ENCODE peak calls at places on chromosomes 2 and 18, in nine cellular contexts. B is Right ventricle myocardium inferior; N is HCT116; Q is T-helper 17 cell; K is gastrocnemius medialis; H is aorta; L is activated naive CD4-positive, alpha-beta T cell treated with anti-CD3 and anti-CD28 coated beads, Interleukin-2, amount 50 U/mL, for 72 hours; M is central memory CD8-positive, alpha-beta T cell; C is foreskin keratinocyte. R is an unnamed sample.

GRCh38 chr2:19101968-19102367 is 256.5 kb downstream of the OSR1 start:
- ATAC-seq in B (no peak), N (no peak), Q (no peak), K (no peak), H (no peak), L (no peak), M (no peak), C (no peak), R (no peak)

GRCh38 chr2:157838442-157839161 is 37.5 kb downstream of the ACVR1 start:
- ATAC-seq in B (peak), N (peak), Q (no peak), K (peak), H (peak), L (peak), M (no peak), C (peak), R (peak)

GRCh38 chr2:183267148-183267827 is 143.0 kb downstream of the NUP35 start:
- ATAC-seq in B (no peak), N (no peak), Q (no peak), K (no peak), H (no peak), L (no peak), M (no peak), C (no peak), R (no peak)

GRCh38 chr2:1744151-1744445 is 217 bp downstream of the PXDN start:
- ATAC-seq in B (peak), N (no peak), Q (no peak), K (peak), H (peak), L (peak), M (no peak), C (peak), R (peak)

GRCh38 chr2:197258580-197258979 is 52.0 kb downstream of the ANKRD44 start:
- ATAC-seq in B (no peak), N (no peak), Q (peak), K (no peak), H (no peak), L (peak), M (peak), C (no peak), R (no peak)

GRCh38 chr18:32018331-32019250 is at the start of gene RNF125:
- ATAC-seq in B (peak), N (peak), Q (peak), K (peak), H (peak), L (peak), M (peak), C (peak), R (peak)

GRCh38 chr18:26574958-26575864 is 26.9 kb upstream of the KCTD1 start:
- ATAC-seq in B (peak), N (peak), Q (no peak), K (peak), H (peak), L (no peak), M (no peak), C (peak), R (peak)

GRCh38 chr18:68397241-68398035 is 317.5 kb downstream of the TMX3 start:
- ATAC-seq in B (no peak), N (no peak), Q (no peak), K (no peak), H (no peak), L (no peak), M (no peak), C (peak), R (no peak)

GRCh38 chr2:102425441-102426132 is 2.6 kb downstream of the IL18RAP start:
- ATAC-seq in B (no peak), N (no peak), Q (no peak), K (no peak), H (no peak), L (peak), M (no peak), C (no peak), R (no peak)

GRCh38 chr18:51162617-51163016 is 34.9 kb downstream of the MEX3C start:
- ATAC-seq in B (no peak), N (no peak), Q (no peak), K (no peak), H (no peak), L (no peak), M (no peak), C (no peak), R (no peak)

GRCh38 chr2:16511041-16511440 is 154.6 kb downstream of the CYRIA start:
- ATAC-seq in B (no peak), N (no peak), Q (no peak), K (no peak), H (no peak), L (no peak), M (no peak), C (no peak), R (no peak)

GRCh38 chr2:943461-943797 is 7.2 kb upstream of the SNTG2 start:
- ATAC-seq in B (no peak), N (no peak), Q (no peak), K (no peak), H (no peak), L (no peak), M (no peak), C (no peak), R (no peak)

GRCh38 chr2:191748050-191748449 is 70.1 kb downstream of the NABP1 start:
- ATAC-seq in B (no peak), N (no peak), Q (no peak), K (no peak), H (no peak), L (peak), M (no peak), C (no peak), R (no peak)

GRCh38 chr2:120826716-120827410 is 91.2 kb downstream of the GLI2 start:
- ATAC-seq in B (peak), N (no peak), Q (no peak), K (no peak), H (no peak), L (no peak), M (no peak), C (no peak), R (no peak)

R was measured in gastroesophageal sphincter.